ENCODE peak calls at places on chromosomes 4 and X, in five cellular contexts. M is IMR-90, P is A549, F is GM12878, J is K562. X is an unnamed sample.

GRCh38 chr4:170716868-170717267 is 627.1 kb upstream of the AADAT start:
- DNase-seq in M (no peak), P (no peak), F (no peak), J (no peak), X (no peak)

GRCh38 chrX:30957753-30958152 is 68.7 kb upstream of the TAB3 start:
- DNase-seq in M (peak), P (peak), F (no peak), J (no peak), X (no peak)

GRCh38 chr4:24988776-24989175 is 42.0 kb downstream of the LGI2 start:
- DNase-seq in M (peak), P (peak), F (no peak), J (peak), X (peak)

GRCh38 chr4:158530898-158531297 is 9.2 kb downstream of the RXFP1 start:
- DNase-seq in M (no peak), P (no peak), F (no peak), J (no peak), X (no peak)

GRCh38 chr4:44725166-44725565 is 1.2 kb downstream of the GNPDA2 start:
- DNase-seq in M (peak), P (no peak), F (no peak), J (no peak), X (no peak)

GRCh38 chrX:77788050-77788449 is 2.0 kb upstream of the ATRX start:
- DNase-seq in M (peak), P (peak), F (no peak), J (peak), X (no peak)

GRCh38 chr4:152063301-152064235 is 302.8 kb upstream of the GATB start:
- DNase-seq in M (no peak), P (no peak), F (no peak), J (no peak), X (no peak)

GRCh38 chr4:181264908-181265307 is 978.3 kb upstream of the TENM3 start:
- DNase-seq in M (no peak), P (no peak), F (no peak), J (no peak), X (no peak)

GRCh38 chr4:128394778-128395177 is 107.2 kb upstream of the PGRMC2 start:
- DNase-seq in M (peak), P (no peak), F (no peak), J (no peak), X (no peak)

GRCh38 chrX:3504916-3505315 is 158.5 kb upstream of the MXRA5 start:
- DNase-seq in M (no peak), P (no peak), F (no peak), J (no peak), X (no peak)

GRCh38 chrX:18934708-18935107 is 49.2 kb downstream of the PHKA2 start:
- DNase-seq in M (no peak), P (no peak), F (no peak), J (no peak), X (no peak)

DNA sequence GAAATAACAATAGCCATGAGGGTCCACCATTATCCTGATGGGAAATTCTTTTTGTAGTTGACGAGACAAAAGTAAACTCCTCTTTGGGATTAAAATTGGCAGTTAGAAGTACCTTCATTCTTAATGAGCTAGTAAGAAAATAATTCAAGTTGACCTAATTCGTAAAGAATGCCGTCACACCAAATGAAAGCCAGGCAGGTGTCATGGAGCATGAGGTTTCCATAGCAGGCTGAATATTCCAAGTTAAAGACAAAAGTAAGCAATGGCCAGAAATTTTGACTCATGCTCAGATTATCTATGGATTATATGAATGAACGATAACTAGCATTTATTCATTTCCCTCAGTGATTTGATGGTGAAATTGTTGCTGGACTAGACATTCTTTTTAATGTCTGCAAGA is 192.2 kb upstream of the FAT1 start:
- DNase-seq in M (no peak), P (no peak), F (no peak), J (no peak), X (no peak)
- TF ChIP-seq BHLHE40 in M (no peak), P (no peak), F (no peak), J (no peak), X (no peak)

DNA sequence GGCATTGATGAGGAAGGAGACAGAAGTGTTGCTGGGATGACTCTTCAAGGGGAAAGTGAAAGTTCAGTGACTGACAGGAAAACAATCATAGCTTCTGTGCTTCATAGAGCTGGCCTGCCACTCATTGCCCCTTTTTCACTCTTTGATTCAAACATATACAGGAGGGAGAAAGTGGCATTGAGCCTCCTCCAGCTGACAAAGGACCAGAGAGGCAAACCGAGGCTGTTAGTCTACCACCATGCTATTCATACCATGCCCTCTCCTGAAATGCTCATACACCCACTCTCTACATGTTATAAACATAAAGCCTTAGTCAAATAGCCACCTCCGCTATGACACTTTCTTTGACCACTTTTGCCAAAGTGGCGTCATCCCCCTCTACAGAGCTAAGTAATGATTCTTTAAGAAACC is 79.2 kb upstream of the ATOH1 start:
- DNase-seq in M (no peak), P (no peak), F (peak), J (no peak), X (no peak)
- TF ChIP-seq BHLHE40 in M (no peak), P (no peak), F (peak), J (no peak), X (no peak)

GRCh38 chr4:41661447-41662076 is 87.0 kb downstream of the PHOX2B start:
- DNase-seq in M (peak), P (peak), F (no peak), J (peak), X (peak)
- TF ChIP-seq BHLHE40 in M (no peak), P (no peak), F (no peak), J (no peak), X (no peak)

DNA sequence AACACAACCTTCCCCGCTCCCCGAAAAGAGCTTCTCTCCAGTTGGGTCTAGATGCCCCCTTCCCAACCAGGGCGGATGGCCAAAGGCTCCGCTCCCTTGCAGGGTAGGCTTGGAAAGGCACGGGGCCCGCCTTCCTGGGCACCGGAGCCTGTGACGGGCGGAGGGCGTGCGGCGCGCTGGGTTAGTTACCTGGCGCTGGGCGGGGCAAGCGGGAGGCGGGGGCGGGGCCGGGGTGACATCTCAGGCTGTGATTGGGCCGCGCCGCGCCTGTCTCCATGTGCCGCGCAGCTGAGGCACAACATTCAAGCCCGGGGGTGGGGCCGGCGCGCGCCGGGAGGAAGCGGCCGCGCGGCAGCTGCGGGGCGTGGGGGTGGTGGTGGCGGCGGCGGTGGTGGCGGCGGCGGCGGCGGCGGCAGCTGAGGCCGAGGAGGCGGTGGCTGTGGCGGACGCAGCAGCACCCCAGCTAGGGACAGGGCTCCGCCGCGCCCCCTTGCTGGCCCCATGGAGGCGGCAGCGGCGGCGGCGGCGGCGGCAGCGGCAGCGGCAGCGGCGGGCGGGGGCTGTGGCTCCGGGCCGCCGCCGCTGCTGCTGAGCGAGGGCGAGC is at the start of gene REPS2:
- DNase-seq in M (peak), P (peak), F (no peak), J (peak), X (peak)
- TF ChIP-seq BHLHE40 in M (no peak), P (no peak), F (no peak), J (no peak), X (no peak)